ENCODE peak calls at places on chromosome 20, in five cellular contexts. One of them, this sample, is unnamed. For H3K36me3, the result is how much of the 10 kb centered on the place peaks cover.

GRCh38 chr20:22763257-22763906 is 179.0 kb upstream of the FOXA2 start:
- DNase-seq in SJSA1: peak
- DNase-seq in mucosa of descending colon: no peak
- DNase-seq in cardiac muscle cell: peak
- DNase-seq in ascending aorta: no peak
- DNase-seq in this sample: no peak

GRCh38 chr20:50190251-50191064 is at the start of gene CEBPB:
- DNase-seq in SJSA1: peak
- DNase-seq in mucosa of descending colon: peak
- DNase-seq in cardiac muscle cell: peak
- DNase-seq in ascending aorta: no peak
- DNase-seq in this sample: peak

GRCh38 chr20:47286681-47287080 is 69.8 kb downstream of the ZMYND8 start:
- DNase-seq in SJSA1: no peak
- DNase-seq in mucosa of descending colon: no peak
- DNase-seq in cardiac muscle cell: no peak
- DNase-seq in ascending aorta: no peak
- DNase-seq in this sample: no peak

GRCh38 chr20:50721881-50722281 is 9.5 kb upstream of the PARD6B start:
- DNase-seq in SJSA1: no peak
- DNase-seq in mucosa of descending colon: no peak
- DNase-seq in cardiac muscle cell: no peak
- DNase-seq in ascending aorta: peak
- DNase-seq in this sample: no peak

GRCh38 chr20:36824142-36824940 is 50.8 kb upstream of the DSN1 start:
- DNase-seq in SJSA1: no peak
- DNase-seq in mucosa of descending colon: no peak
- DNase-seq in cardiac muscle cell: no peak
- DNase-seq in ascending aorta: no peak
- DNase-seq in this sample: no peak

GRCh38 chr20:4122931-4123330 is 107.6 kb upstream of the RNF24 start:
- DNase-seq in SJSA1: no peak
- DNase-seq in mucosa of descending colon: no peak
- DNase-seq in cardiac muscle cell: no peak
- DNase-seq in ascending aorta: no peak
- DNase-seq in this sample: no peak

GRCh38 chr20:13857961-13858360 is 73.1 kb downstream of the NDUFAF5 start:
- DNase-seq in SJSA1: no peak
- DNase-seq in mucosa of descending colon: no peak
- DNase-seq in cardiac muscle cell: no peak
- DNase-seq in ascending aorta: no peak
- DNase-seq in this sample: no peak

GRCh38 chr20:60031107-60031506 is 72.9 kb downstream of the CDH26 start:
- DNase-seq in SJSA1: no peak
- DNase-seq in mucosa of descending colon: no peak
- DNase-seq in cardiac muscle cell: no peak
- DNase-seq in ascending aorta: no peak
- DNase-seq in this sample: no peak

GRCh38 chr20:52303281-52303950 is 111.8 kb upstream of the ZFP64 start:
- DNase-seq in SJSA1: no peak
- DNase-seq in mucosa of descending colon: no peak
- DNase-seq in cardiac muscle cell: no peak
- DNase-seq in ascending aorta: no peak
- DNase-seq in this sample: no peak

GRCh38 chr20:57617079-57617795 is 3.0 kb downstream of the ZBP1 start:
- DNase-seq in SJSA1: no peak
- DNase-seq in mucosa of descending colon: no peak
- DNase-seq in cardiac muscle cell: no peak
- DNase-seq in ascending aorta: no peak
- DNase-seq in this sample: no peak

GRCh38 chr20:40960521-40960956 is 68.1 kb upstream of the TOP1 start:
- DNase-seq in SJSA1: no peak
- DNase-seq in mucosa of descending colon: no peak
- DNase-seq in cardiac muscle cell: no peak
- DNase-seq in ascending aorta: no peak
- DNase-seq in this sample: no peak

GRCh38 chr20:58127731-58128130 is 100.7 kb downstream of the ANKRD60 start:
- DNase-seq in SJSA1: peak
- DNase-seq in mucosa of descending colon: no peak
- DNase-seq in cardiac muscle cell: peak
- DNase-seq in ascending aorta: no peak
- DNase-seq in this sample: no peak

GRCh38 chr20:8933391-8933807 is 135.5 kb upstream of the PLCB4 start:
- DNase-seq in SJSA1: no peak
- DNase-seq in mucosa of descending colon: no peak
- DNase-seq in cardiac muscle cell: peak
- DNase-seq in ascending aorta: no peak
- DNase-seq in this sample: no peak

GRCh38 chr20:47438464-47439381 is 63.0 kb upstream of the NCOA3 start:
- DNase-seq in SJSA1: no peak
- DNase-seq in mucosa of descending colon: no peak
- DNase-seq in cardiac muscle cell: no peak
- DNase-seq in ascending aorta: no peak
- DNase-seq in this sample: no peak

GRCh38 chr20:610130-611046 is at the start of gene TCF15:
- DNase-seq in SJSA1: no peak
- DNase-seq in mucosa of descending colon: no peak
- DNase-seq in cardiac muscle cell: peak
- DNase-seq in ascending aorta: no peak
- DNase-seq in this sample: no peak

GRCh38 chr20:48763183-48764030 is 64.4 kb downstream of the PREX1 start:
- DNase-seq in SJSA1: peak
- DNase-seq in mucosa of descending colon: peak
- DNase-seq in cardiac muscle cell: no peak
- DNase-seq in ascending aorta: no peak
- DNase-seq in this sample: no peak

GRCh38 chr20:58417418-58417817 is 28.4 kb downstream of the VAPB start:
- DNase-seq in SJSA1: no peak
- DNase-seq in mucosa of descending colon: no peak
- DNase-seq in cardiac muscle cell: no peak
- DNase-seq in ascending aorta: no peak
- DNase-seq in this sample: no peak

GRCh38 chr20:21512634-21513180 is 1.2 kb downstream of the NKX2-2 start:
- DNase-seq in SJSA1: peak
- DNase-seq in mucosa of descending colon: no peak
- DNase-seq in cardiac muscle cell: no peak
- DNase-seq in ascending aorta: no peak
- DNase-seq in this sample: no peak

GRCh38 chr20:43893930-43894329 is 20.7 kb upstream of the TOX2 start:
- DNase-seq in SJSA1: no peak
- DNase-seq in mucosa of descending colon: no peak
- DNase-seq in cardiac muscle cell: no peak
- DNase-seq in ascending aorta: no peak
- DNase-seq in this sample: no peak

GRCh38 chr20:43900062-43900461 is 14.6 kb upstream of the TOX2 start:
- DNase-seq in SJSA1: no peak
- DNase-seq in mucosa of descending colon: no peak
- DNase-seq in cardiac muscle cell: no peak
- DNase-seq in ascending aorta: no peak
- DNase-seq in this sample: no peak

GRCh38 chr20:43899274-43899878 is 15.3 kb upstream of the TOX2 start:
- DNase-seq in SJSA1: no peak
- DNase-seq in mucosa of descending colon: no peak
- DNase-seq in cardiac muscle cell: no peak
- DNase-seq in ascending aorta: no peak
- DNase-seq in this sample: no peak

GRCh38 chr20:43895235-43895634 is 19.4 kb upstream of the TOX2 start:
- DNase-seq in SJSA1: peak
- DNase-seq in mucosa of descending colon: no peak
- DNase-seq in cardiac muscle cell: peak
- DNase-seq in ascending aorta: no peak
- DNase-seq in this sample: no peak

DNA sequence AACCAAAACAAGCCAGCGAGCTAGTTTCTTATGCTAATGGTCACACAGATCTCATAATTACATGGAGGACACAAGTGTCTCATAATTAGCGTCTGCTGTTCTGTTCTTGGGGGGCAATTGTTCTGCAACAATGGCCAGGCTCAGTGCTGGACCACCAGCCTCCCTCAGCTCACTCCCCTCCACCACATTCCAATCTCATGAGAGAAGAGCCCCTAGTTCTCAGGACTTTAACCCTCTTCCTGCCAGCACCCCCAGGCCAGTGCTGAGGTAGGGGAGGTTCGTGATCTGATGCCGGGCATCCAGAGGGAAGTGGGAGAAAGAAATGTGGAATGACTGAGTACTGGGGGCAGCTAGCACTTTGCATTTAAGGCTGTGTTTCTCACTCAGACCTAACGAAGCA is 20.1 kb upstream of the TOX2 start:
- DNase-seq in SJSA1: no peak
- DNase-seq in mucosa of descending colon: no peak
- DNase-seq in cardiac muscle cell: no peak
- DNase-seq in ascending aorta: no peak
- DNase-seq in this sample: no peak
- H3K36me3 ChIP-seq in SJSA1: under half
- H3K36me3 ChIP-seq in mucosa of descending colon: under half
- H3K36me3 ChIP-seq in cardiac muscle cell: under half
- H3K36me3 ChIP-seq in ascending aorta: under half
- H3K36me3 ChIP-seq in this sample: under half

GRCh38 chr20:17961600-17961965 is 7.0 kb downstream of the SNX5 start:
- DNase-seq in SJSA1: no peak
- DNase-seq in mucosa of descending colon: no peak
- DNase-seq in cardiac muscle cell: no peak
- DNase-seq in ascending aorta: no peak
- DNase-seq in this sample: no peak
- H3K36me3 ChIP-seq in SJSA1: half or more
- H3K36me3 ChIP-seq in mucosa of descending colon: under half
- H3K36me3 ChIP-seq in cardiac muscle cell: under half
- H3K36me3 ChIP-seq in ascending aorta: under half
- H3K36me3 ChIP-seq in this sample: under half

DNA sequence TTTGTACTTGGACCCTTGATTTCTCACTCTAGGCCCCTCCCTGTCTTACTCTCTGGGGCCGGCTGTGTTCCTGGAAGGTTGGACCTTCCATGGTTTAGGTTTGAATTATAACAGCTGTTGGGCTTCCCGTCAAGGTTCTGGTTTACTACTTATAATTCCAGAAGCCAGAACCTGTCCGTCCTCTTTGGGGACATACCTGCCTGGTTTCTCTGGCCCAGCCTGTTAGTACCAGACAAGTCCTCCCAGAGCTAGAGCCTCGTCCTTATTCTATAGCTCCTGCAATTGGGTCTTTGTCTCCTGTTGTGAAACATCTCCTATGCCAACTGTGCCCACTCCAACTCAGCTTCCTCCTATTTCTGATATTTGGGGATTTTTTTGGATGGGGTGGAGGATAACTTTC is 14.8 kb upstream of the ADIG start:
- DNase-seq in SJSA1: no peak
- DNase-seq in mucosa of descending colon: no peak
- DNase-seq in cardiac muscle cell: no peak
- DNase-seq in ascending aorta: no peak
- DNase-seq in this sample: no peak
- H3K36me3 ChIP-seq in SJSA1: half or more
- H3K36me3 ChIP-seq in mucosa of descending colon: under half
- H3K36me3 ChIP-seq in cardiac muscle cell: under half
- H3K36me3 ChIP-seq in ascending aorta: under half
- H3K36me3 ChIP-seq in this sample: under half

DNA sequence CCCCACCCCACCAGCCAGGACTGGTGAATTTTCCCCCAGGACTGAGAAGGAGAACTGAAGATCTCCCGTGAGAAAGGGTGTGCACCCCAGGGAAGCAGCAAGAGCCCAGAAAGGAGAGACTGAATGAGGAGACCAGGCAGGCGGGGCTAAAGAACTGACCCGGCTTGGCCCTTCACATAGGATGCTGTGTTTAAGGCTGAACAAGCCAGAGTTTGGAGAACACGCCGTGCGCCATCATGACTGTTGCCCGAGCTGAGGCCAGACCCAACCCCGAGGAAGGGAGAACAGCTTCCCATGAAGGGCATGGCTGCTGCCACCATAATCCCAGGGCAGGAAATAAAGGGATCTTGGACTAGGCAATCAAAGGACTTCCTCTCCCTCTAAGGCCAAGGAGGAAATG is 104.7 kb upstream of the SRSF6 start:
- DNase-seq in SJSA1: no peak
- DNase-seq in mucosa of descending colon: no peak
- DNase-seq in cardiac muscle cell: no peak
- DNase-seq in ascending aorta: no peak
- DNase-seq in this sample: no peak
- H3K36me3 ChIP-seq in SJSA1: under half
- H3K36me3 ChIP-seq in mucosa of descending colon: under half
- H3K36me3 ChIP-seq in cardiac muscle cell: under half
- H3K36me3 ChIP-seq in ascending aorta: under half
- H3K36me3 ChIP-seq in this sample: under half